ENCODE peak calls at places on chromosomes 7 and 10, in four cellular contexts. O is K562, X is HepG2, Y is GM12878. K is an unnamed sample.

GRCh38 chr10:20396168-20396567 is 500.9 kb downstream of the NEBL start:
- DNase-seq in O (no peak), X (no peak), Y (no peak), K (peak; percentile 39)

GRCh38 chr10:7199152-7199760 is 211.6 kb downstream of the SFMBT2 start:
- DNase-seq in O (no peak), X (no peak), Y (no peak), K (no peak)

GRCh38 chr7:100859856-100860255 is 7.3 kb upstream of the TRIP6 start:
- DNase-seq in O (no peak), X (no peak), Y (no peak), K (peak; percentile 38)

GRCh38 chr7:68857571-68857970 is 740.7 kb upstream of the AUTS2 start:
- DNase-seq in O (no peak), X (no peak), Y (no peak), K (no peak)

GRCh38 chr10:3290550-3290949 is 118.0 kb upstream of the PITRM1 start:
- DNase-seq in O (no peak), X (no peak), Y (no peak), K (no peak)

GRCh38 chr7:112162161-112163020 is 43.8 kb downstream of the DOCK4 start:
- DNase-seq in O (no peak), X (peak; percentile 89), Y (no peak), K (peak; percentile 54)

GRCh38 chr10:114762811-114763210 is 58.8 kb upstream of the FHIP2A start:
- DNase-seq in O (no peak), X (no peak), Y (no peak), K (no peak)

GRCh38 chr7:77524732-77525131 is 12.4 kb upstream of the PTPN12 start:
- DNase-seq in O (no peak), X (no peak), Y (no peak), K (no peak)

GRCh38 chr10:113920819-113921345 is 66.4 kb downstream of the NHLRC2 start:
- DNase-seq in O (no peak), X (no peak), Y (no peak), K (no peak)

GRCh38 chr7:39531818-39532217 is 34.4 kb upstream of the YAE1 start:
- DNase-seq in O (no peak), X (no peak), Y (no peak), K (no peak)

GRCh38 chr10:110067960-110068770 is 60.4 kb downstream of the ADD3 start:
- DNase-seq in O (peak; percentile 68), X (peak; percentile 44), Y (no peak), K (no peak)

DNA sequence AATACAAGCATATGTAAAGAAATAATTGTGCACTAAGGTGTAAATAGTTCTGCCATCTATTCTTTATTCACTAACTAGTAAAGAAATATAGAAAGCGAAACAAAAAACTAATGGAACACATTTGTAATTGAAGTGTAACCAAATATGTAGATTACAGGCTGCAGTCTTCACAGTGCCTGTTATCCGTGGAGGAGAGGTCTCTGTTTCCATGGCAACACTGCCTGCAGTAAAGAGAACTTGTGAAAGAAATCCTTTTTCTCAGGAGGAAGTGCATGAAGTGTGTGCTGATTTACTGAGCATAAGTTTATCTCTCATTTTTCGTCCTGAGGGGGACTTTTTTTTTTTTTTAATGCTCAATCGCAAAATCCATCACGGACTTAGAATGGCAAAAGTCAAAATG is 102.5 kb downstream of the APBB1IP start:
- DNase-seq in O (peak; percentile 12), X (no peak), Y (peak; percentile 37), K (no peak)
- TF ChIP-seq MAX in O (no peak), X (no peak), Y (no peak), K (no peak)

GRCh38 chr10:64215088-64215487 is 693.9 kb downstream of the REEP3 start:
- DNase-seq in O (no peak), X (no peak), Y (no peak), K (no peak)

GRCh38 chr10:64219271-64220025 is 698.2 kb downstream of the REEP3 start:
- DNase-seq in O (no peak), X (no peak), Y (no peak), K (no peak)
- TF ChIP-seq FOXM1 in O (no peak), X (no peak), Y (no peak), K (no peak)

DNA sequence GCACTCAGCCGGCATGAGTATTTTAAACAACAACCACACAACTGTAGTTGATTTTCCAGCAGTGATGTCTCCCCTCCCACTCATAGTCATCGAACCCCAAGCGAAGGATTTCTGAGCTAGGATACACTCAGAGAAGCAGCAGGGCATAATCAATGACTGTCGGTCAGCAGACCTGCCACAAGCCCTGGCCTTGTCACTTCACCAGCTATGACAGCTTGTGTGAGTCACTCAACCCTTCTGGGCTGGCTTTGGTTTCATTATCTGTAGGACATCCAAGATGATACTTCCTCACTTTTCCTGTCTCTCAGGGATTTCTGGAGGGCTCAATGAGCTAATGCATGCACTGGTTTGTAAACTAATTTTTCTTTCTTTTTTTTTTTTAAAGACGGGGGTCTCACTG is 22.0 kb upstream of the UBE3C start:
- DNase-seq in O (no peak), X (no peak), Y (no peak), K (no peak)
- TF ChIP-seq MAX in O (no peak), X (no peak), Y (no peak), K (no peak)

GRCh38 chr7:106521541-106521940 is 139.4 kb downstream of the CCDC71L start:
- DNase-seq in O (no peak), X (no peak), Y (no peak), K (no peak)

GRCh38 chr7:106524690-106525059 is 136.3 kb downstream of the CCDC71L start:
- DNase-seq in O (no peak), X (no peak), Y (no peak), K (no peak)

GRCh38 chr7:106522691-106523090 is 138.3 kb downstream of the CCDC71L start:
- DNase-seq in O (no peak), X (no peak), Y (no peak), K (no peak)

GRCh38 chr7:106521115-106521514 is 139.8 kb downstream of the CCDC71L start:
- DNase-seq in O (no peak), X (no peak), Y (no peak), K (no peak)

GRCh38 chr7:106523482-106523881 is 137.5 kb downstream of the CCDC71L start:
- DNase-seq in O (no peak), X (no peak), Y (no peak), K (no peak)
- TF ChIP-seq FOXM1 in O (no peak), X (no peak), Y (no peak), K (no peak)

GRCh38 chr7:26663905-26664673 is 200.3 kb downstream of the SKAP2 start:
- DNase-seq in O (no peak), X (no peak), Y (no peak), K (no peak)
- TF ChIP-seq MAX in O (no peak), X (no peak), Y (no peak), K (no peak)

GRCh38 chr10:78778446-78779338 is 290.1 kb upstream of the ZMIZ1 start:
- DNase-seq in O (no peak), X (peak; percentile 28), Y (no peak), K (no peak)
- TF ChIP-seq FOXM1 in O (no peak), X (no peak), Y (no peak), K (no peak)

DNA sequence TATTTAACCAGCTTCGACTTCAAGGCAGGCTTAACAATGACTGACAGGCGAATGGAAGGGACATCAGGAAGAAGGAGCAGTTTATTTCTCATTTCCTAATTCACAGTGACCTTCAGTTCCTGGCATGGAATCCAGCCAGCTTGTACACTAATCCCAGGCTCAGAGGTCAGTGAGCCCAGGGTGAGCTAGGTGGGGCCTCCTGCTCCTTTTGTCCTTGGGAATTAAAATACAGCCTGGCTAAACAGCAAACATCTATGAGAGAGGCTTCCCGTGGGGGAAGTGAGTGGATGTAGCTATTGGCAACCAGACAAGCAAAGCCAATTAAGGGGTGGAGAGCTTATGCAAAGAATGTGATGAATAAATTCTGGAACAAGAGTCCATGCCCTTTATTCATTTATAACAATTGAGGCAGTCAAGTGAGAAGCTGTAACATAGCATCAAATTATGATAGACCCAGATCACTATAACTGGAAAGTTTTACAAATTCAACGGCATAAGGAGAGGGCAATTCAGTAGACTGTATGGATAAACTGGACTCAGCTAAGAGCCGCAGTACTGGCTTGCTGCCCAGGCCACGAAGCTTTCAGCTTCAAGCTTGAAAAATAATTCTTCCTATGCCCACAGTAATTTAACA is 57.1 kb downstream of the STK17A start:
- DNase-seq in O (no peak), X (peak; percentile 98), Y (no peak), K (no peak)
- TF ChIP-seq MAX in O (no peak), X (peak; percentile 25), Y (no peak), K (no peak)

GRCh38 chr7:28921822-28922221 is 36.3 kb downstream of the TRIL start:
- DNase-seq in O (peak; percentile 61), X (peak; percentile 69), Y (no peak), K (peak; percentile 84)
- TF ChIP-seq FOXM1 in O (peak; percentile 95), X (no peak), Y (no peak), K (peak; percentile 17)

GRCh38 chr10:12042409-12042796 is 206 bp downstream of the UPF2 start:
- DNase-seq in O (peak; percentile 80), X (no peak), Y (no peak), K (no peak)

GRCh38 chr10:12042797-12043651 is at the start of gene UPF2:
- DNase-seq in O (peak; percentile 99), X (peak; percentile 96), Y (peak; percentile 96), K (peak; percentile 98)

GRCh38 chr10:12045610-12046009 is 3.0 kb upstream of the UPF2 start:
- DNase-seq in O (no peak), X (no peak), Y (no peak), K (no peak)

GRCh38 chr10:12041766-12042408 is 722 bp downstream of the UPF2 start:
- DNase-seq in O (no peak), X (peak; percentile 33), Y (no peak), K (no peak)
- TF ChIP-seq MAX in O (no peak), X (no peak), Y (no peak), K (no peak)

GRCh38 chr7:41501016-41501415 is 201.9 kb downstream of the INHBA start:
- DNase-seq in O (no peak), X (no peak), Y (no peak), K (no peak)
- TF ChIP-seq FOXM1 in O (no peak), X (no peak), Y (no peak), K (no peak)